ENCODE peak calls at places on chromosome 6, in four cellular contexts. One of them, this sample, is unnamed.

GRCh38 chr6:27631614-27631925 is 158.7 kb upstream of the ZNF184 start:
- DNase-seq in T-cell: no peak
- DNase-seq in ovary: no peak
- DNase-seq in SK-N-SH: no peak
- DNase-seq in this sample: no peak

GRCh38 chr6:7479801-7480266 is 61.6 kb upstream of the DSP start:
- DNase-seq in T-cell: no peak
- DNase-seq in ovary: no peak
- DNase-seq in SK-N-SH: no peak
- DNase-seq in this sample: no peak

GRCh38 chr6:108562503-108562993 is 1.8 kb downstream of the FOXO3 start:
- DNase-seq in T-cell: no peak
- DNase-seq in ovary: peak
- DNase-seq in SK-N-SH: peak
- DNase-seq in this sample: peak

GRCh38 chr6:143955971-143956370 is 52.1 kb downstream of the PLAGL1 start:
- DNase-seq in T-cell: no peak
- DNase-seq in ovary: no peak
- DNase-seq in SK-N-SH: no peak
- DNase-seq in this sample: no peak

GRCh38 chr6:105951322-105951721 is 134.8 kb upstream of the PRDM1 start:
- DNase-seq in T-cell: no peak
- DNase-seq in ovary: no peak
- DNase-seq in SK-N-SH: no peak
- DNase-seq in this sample: no peak

GRCh38 chr6:21587925-21588811 is 5.4 kb upstream of the SOX4 start:
- DNase-seq in T-cell: peak
- DNase-seq in ovary: peak
- DNase-seq in SK-N-SH: peak
- DNase-seq in this sample: peak

GRCh38 chr6:137872071-137872470 is 5.0 kb downstream of the TNFAIP3 start:
- DNase-seq in T-cell: no peak
- DNase-seq in ovary: no peak
- DNase-seq in SK-N-SH: no peak
- DNase-seq in this sample: peak

GRCh38 chr6:127939442-127940066 is 38.7 kb upstream of the THEMIS start:
- DNase-seq in T-cell: no peak
- DNase-seq in ovary: no peak
- DNase-seq in SK-N-SH: no peak
- DNase-seq in this sample: no peak

GRCh38 chr6:108781419-108782110 is 66.7 kb upstream of the ARMC2 start:
- DNase-seq in T-cell: no peak
- DNase-seq in ovary: no peak
- DNase-seq in SK-N-SH: no peak
- DNase-seq in this sample: no peak

GRCh38 chr6:38283734-38284362 is 355.9 kb downstream of the BTBD9 start:
- DNase-seq in T-cell: no peak
- DNase-seq in ovary: no peak
- DNase-seq in SK-N-SH: no peak
- DNase-seq in this sample: peak

GRCh38 chr6:110430236-110430635 is 14.9 kb upstream of the DDO start:
- DNase-seq in T-cell: no peak
- DNase-seq in ovary: no peak
- DNase-seq in SK-N-SH: no peak
- DNase-seq in this sample: no peak

GRCh38 chr6:84353459-84354423 is 126.3 kb upstream of the CEP162 start:
- DNase-seq in T-cell: no peak
- DNase-seq in ovary: no peak
- DNase-seq in SK-N-SH: no peak
- DNase-seq in this sample: no peak

GRCh38 chr6:32790306-32790705 is 26.5 kb downstream of the HLA-DOB start:
- DNase-seq in T-cell: no peak
- DNase-seq in ovary: no peak
- DNase-seq in SK-N-SH: no peak
- DNase-seq in this sample: no peak

GRCh38 chr6:8088886-8089285 is 13.5 kb downstream of the EEF1E1 start:
- DNase-seq in T-cell: no peak
- DNase-seq in ovary: no peak
- DNase-seq in SK-N-SH: no peak
- DNase-seq in this sample: no peak

GRCh38 chr6:129099696-129100095 is 216.8 kb downstream of the LAMA2 start:
- DNase-seq in T-cell: no peak
- DNase-seq in ovary: no peak
- DNase-seq in SK-N-SH: no peak
- DNase-seq in this sample: no peak

GRCh38 chr6:139135578-139136545 is 982 bp downstream of the HECA start:
- DNase-seq in T-cell: peak
- DNase-seq in ovary: peak
- DNase-seq in SK-N-SH: peak
- DNase-seq in this sample: no peak

GRCh38 chr6:56246941-56247653 is at the start of gene COL21A1:
- DNase-seq in T-cell: no peak
- DNase-seq in ovary: peak
- DNase-seq in SK-N-SH: peak
- DNase-seq in this sample: no peak

GRCh38 chr6:79335133-79335674 is 100.7 kb upstream of the HMGN3 start:
- DNase-seq in T-cell: no peak
- DNase-seq in ovary: no peak
- DNase-seq in SK-N-SH: no peak
- DNase-seq in this sample: no peak

GRCh38 chr6:46246727-46247126 is 75.9 kb upstream of the ENPP5 start:
- DNase-seq in T-cell: no peak
- DNase-seq in ovary: no peak
- DNase-seq in SK-N-SH: no peak
- DNase-seq in this sample: no peak

GRCh38 chr6:74249658-74250057 is 553.7 kb downstream of the CD109 start:
- DNase-seq in T-cell: no peak
- DNase-seq in ovary: no peak
- DNase-seq in SK-N-SH: no peak
- DNase-seq in this sample: peak

GRCh38 chr6:155213611-155214372 is 50.0 kb upstream of the CLDN20 start:
- DNase-seq in T-cell: no peak
- DNase-seq in ovary: no peak
- DNase-seq in SK-N-SH: no peak
- DNase-seq in this sample: no peak

GRCh38 chr6:156916108-156916801 is 139.1 kb downstream of the ARID1B start:
- DNase-seq in T-cell: no peak
- DNase-seq in ovary: no peak
- DNase-seq in SK-N-SH: no peak
- DNase-seq in this sample: no peak

GRCh38 chr6:142534484-142534883 is 232.7 kb downstream of the ADGRG6 start:
- DNase-seq in T-cell: no peak
- DNase-seq in ovary: no peak
- DNase-seq in SK-N-SH: no peak
- DNase-seq in this sample: no peak

GRCh38 chr6:159953091-159953581 is 15.7 kb upstream of the IGF2R start:
- DNase-seq in T-cell: no peak
- DNase-seq in ovary: peak
- DNase-seq in SK-N-SH: no peak
- DNase-seq in this sample: no peak

GRCh38 chr6:30748851-30749540 is 4.6 kb upstream of the IER3 start:
- DNase-seq in T-cell: no peak
- DNase-seq in ovary: no peak
- DNase-seq in SK-N-SH: no peak
- DNase-seq in this sample: no peak

GRCh38 chr6:132333639-132334516 is 67.4 kb downstream of the MOXD1 start:
- DNase-seq in T-cell: no peak
- DNase-seq in ovary: no peak
- DNase-seq in SK-N-SH: peak
- DNase-seq in this sample: peak

GRCh38 chr6:131023834-131024504 is 39.1 kb downstream of the EPB41L2 start:
- DNase-seq in T-cell: no peak
- DNase-seq in ovary: no peak
- DNase-seq in SK-N-SH: no peak
- DNase-seq in this sample: peak

GRCh38 chr6:56752009-56752408 is 109.3 kb upstream of the DST start:
- DNase-seq in T-cell: no peak
- DNase-seq in ovary: no peak
- DNase-seq in SK-N-SH: no peak
- DNase-seq in this sample: no peak

GRCh38 chr6:39929039-39929732 is 5.1 kb downstream of the MOCS1 start:
- DNase-seq in T-cell: no peak
- DNase-seq in ovary: no peak
- DNase-seq in SK-N-SH: no peak
- DNase-seq in this sample: no peak

GRCh38 chr6:155309150-155309549 is 5.1 kb downstream of the TFB1M start:
- DNase-seq in T-cell: no peak
- DNase-seq in ovary: no peak
- DNase-seq in SK-N-SH: no peak
- DNase-seq in this sample: no peak

GRCh38 chr6:32625137-32625536 is 12.1 kb upstream of the HLA-DQA1 start:
- DNase-seq in T-cell: no peak
- DNase-seq in ovary: no peak
- DNase-seq in SK-N-SH: no peak
- DNase-seq in this sample: no peak

GRCh38 chr6:1393641-1394283 is 4.4 kb downstream of the FOXF2 start:
- DNase-seq in T-cell: no peak
- DNase-seq in ovary: no peak
- DNase-seq in SK-N-SH: no peak
- DNase-seq in this sample: no peak